ENCODE peak calls at places on chromosomes 11 and 22, in four cellular contexts. G is A549, P is adrenal gland, Z is body of pancreas. R is an unnamed sample.

GRCh38 chr22:29731058-29731850 is 11.5 kb downstream of the CABP7 start:
- DNase-seq in G (no peak), P (no peak), Z (no peak), R (no peak)

GRCh38 chr11:61966673-61967176 is 709 bp downstream of the FTH1 start:
- DNase-seq in G (no peak), P (peak; percentile 45), Z (no peak), R (no peak)

GRCh38 chr11:12657336-12657735 is 16.9 kb upstream of the TEAD1 start:
- DNase-seq in G (no peak), P (no peak), Z (no peak), R (no peak)

GRCh38 chr11:85076535-85077330 is 550.4 kb downstream of the DLG2 start:
- DNase-seq in G (no peak), P (no peak), Z (no peak), R (no peak)

GRCh38 chr11:3169235-3169951 is 4.3 kb upstream of the OSBPL5 start:
- DNase-seq in G (no peak), P (peak; percentile 63), Z (peak; percentile 60), R (peak; percentile 82)

GRCh38 chr11:11931461-11932055 is 76.9 kb downstream of the DKK3 start:
- DNase-seq in G (peak; percentile 26), P (peak; percentile 44), Z (no peak), R (peak; percentile 5)

GRCh38 chr11:100925935-100926334 is 203.7 kb downstream of the PGR start:
- DNase-seq in G (no peak), P (no peak), Z (no peak), R (no peak)

GRCh38 chr11:22792497-22792896 is 37.1 kb downstream of the SVIP start:
- DNase-seq in G (no peak), P (no peak), Z (no peak), R (peak; percentile 23)

GRCh38 chr11:34816698-34817213 is 99.4 kb downstream of the APIP start:
- DNase-seq in G (no peak), P (no peak), Z (no peak), R (no peak)

GRCh38 chr22:38981005-38981658 is 1.0 kb upstream of the APOBEC3B start:
- DNase-seq in G (no peak), P (peak; percentile 35), Z (peak; percentile 82), R (no peak)

GRCh38 chr11:117037279-117037951 is 60.8 kb downstream of the SIK3 start:
- DNase-seq in G (no peak), P (no peak), Z (no peak), R (no peak)

GRCh38 chr11:44931466-44931865 is 19.2 kb downstream of the TP53I11 start:
- DNase-seq in G (no peak), P (no peak), Z (no peak), R (no peak)

GRCh38 chr11:26228778-26229177 is 103.2 kb upstream of the ANO3 start:
- DNase-seq in G (no peak), P (no peak), Z (no peak), R (no peak)

GRCh38 chr11:115776916-115777315 is 272.7 kb upstream of the CADM1 start:
- DNase-seq in G (no peak), P (no peak), Z (no peak), R (no peak)

GRCh38 chr22:50529416-50530279 is at the start of gene TYMP:
- DNase-seq in G (peak; percentile 45), P (peak; percentile 66), Z (peak; percentile 62), R (no peak)
- TF ChIP-seq POLR2A in G (no peak), P (peak; percentile 36), Z (no peak), R (no peak)

GRCh38 chr11:65111537-65112225 is at the start of gene TM7SF2:
- DNase-seq in G (peak; percentile 97), P (peak; percentile 99), Z (peak; percentile 99), R (no peak)
- TF ChIP-seq POLR2A in G (peak; percentile 93), P (peak; percentile 98), Z (peak; percentile 97), R (no peak)

GRCh38 chr11:326592-326841 is 5.9 kb upstream of the IFITM3 start:
- DNase-seq in G (no peak), P (no peak), Z (no peak), R (no peak)

GRCh38 chr11:326842-327580 is 6.4 kb upstream of the IFITM3 start:
- DNase-seq in G (no peak), P (peak; percentile 92), Z (peak; percentile 83), R (no peak)

GRCh38 chr11:329886-330253 is 9.2 kb upstream of the IFITM3 start:
- DNase-seq in G (no peak), P (no peak), Z (no peak), R (no peak)

GRCh38 chr11:327581-327923 is 6.9 kb upstream of the IFITM3 start:
- DNase-seq in G (no peak), P (no peak), Z (no peak), R (no peak)

DNA sequence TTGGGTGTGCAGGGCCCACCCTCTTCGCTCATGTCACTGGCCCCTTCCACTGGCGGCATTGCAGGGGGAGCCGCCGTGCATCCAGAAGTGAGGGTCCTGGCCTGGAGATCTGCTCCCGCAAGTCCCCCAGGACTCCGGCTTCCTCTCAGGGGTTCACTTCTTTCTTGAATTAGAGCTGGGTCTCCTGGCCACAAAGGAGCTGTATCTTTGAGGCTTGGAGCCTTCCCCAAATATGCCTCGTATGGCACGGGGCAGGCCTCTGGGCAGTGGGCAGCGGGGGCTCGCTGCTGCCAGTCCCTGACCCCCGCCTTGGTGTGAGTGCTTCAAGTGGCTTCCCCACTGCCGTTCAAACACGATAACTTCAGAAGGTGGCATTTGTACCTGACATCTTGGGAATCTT is 7.4 kb upstream of the IFITM3 start:
- DNase-seq in G (no peak), P (no peak), Z (no peak), R (no peak)
- TF ChIP-seq POLR2A in G (no peak), P (no peak), Z (no peak), R (no peak)

GRCh38 chr11:1917523-1918435 is 1.7 kb upstream of the TNNT3 start:
- DNase-seq in G (no peak), P (peak; percentile 66), Z (no peak), R (no peak)

GRCh38 chr11:1915795-1916131 is 3.7 kb upstream of the TNNT3 start:
- DNase-seq in G (no peak), P (no peak), Z (no peak), R (no peak)

GRCh38 chr11:1916132-1916985 is 3.1 kb upstream of the TNNT3 start:
- DNase-seq in G (no peak), P (peak; percentile 53), Z (no peak), R (no peak)

GRCh38 chr11:1918436-1919315 is 827 bp upstream of the TNNT3 start:
- DNase-seq in G (no peak), P (peak; percentile 38), Z (no peak), R (no peak)

DNA sequence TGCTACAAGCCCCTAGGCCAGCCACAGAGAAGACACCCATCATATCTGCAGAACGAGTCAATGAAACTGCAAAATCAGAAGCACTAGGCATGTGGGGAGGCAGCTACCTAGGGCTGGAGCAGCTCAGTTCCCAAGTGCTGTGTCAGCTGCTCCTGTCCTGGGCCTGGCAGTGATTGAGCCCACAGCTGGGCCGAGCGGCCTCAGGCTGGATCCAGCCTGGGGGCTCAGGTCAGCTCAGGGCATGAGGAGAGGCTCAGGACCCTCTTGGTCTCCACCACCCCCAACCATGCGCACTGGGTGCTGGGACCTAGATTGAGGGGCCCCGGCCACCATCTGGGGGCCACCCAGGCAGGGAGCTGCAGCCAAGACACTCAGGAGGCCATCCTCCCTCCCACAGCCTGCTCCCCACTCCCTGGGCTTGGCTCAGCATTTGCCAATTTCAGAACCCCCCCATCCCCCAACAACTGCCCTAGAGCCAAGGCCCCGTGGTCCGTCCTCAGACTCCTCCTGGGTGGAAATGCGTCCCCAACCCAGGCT is 2.4 kb upstream of the TNNT3 start:
- DNase-seq in G (no peak), P (peak; percentile 57), Z (no peak), R (no peak)
- TF ChIP-seq POLR2A in G (no peak), P (no peak), Z (no peak), R (no peak)

DNA sequence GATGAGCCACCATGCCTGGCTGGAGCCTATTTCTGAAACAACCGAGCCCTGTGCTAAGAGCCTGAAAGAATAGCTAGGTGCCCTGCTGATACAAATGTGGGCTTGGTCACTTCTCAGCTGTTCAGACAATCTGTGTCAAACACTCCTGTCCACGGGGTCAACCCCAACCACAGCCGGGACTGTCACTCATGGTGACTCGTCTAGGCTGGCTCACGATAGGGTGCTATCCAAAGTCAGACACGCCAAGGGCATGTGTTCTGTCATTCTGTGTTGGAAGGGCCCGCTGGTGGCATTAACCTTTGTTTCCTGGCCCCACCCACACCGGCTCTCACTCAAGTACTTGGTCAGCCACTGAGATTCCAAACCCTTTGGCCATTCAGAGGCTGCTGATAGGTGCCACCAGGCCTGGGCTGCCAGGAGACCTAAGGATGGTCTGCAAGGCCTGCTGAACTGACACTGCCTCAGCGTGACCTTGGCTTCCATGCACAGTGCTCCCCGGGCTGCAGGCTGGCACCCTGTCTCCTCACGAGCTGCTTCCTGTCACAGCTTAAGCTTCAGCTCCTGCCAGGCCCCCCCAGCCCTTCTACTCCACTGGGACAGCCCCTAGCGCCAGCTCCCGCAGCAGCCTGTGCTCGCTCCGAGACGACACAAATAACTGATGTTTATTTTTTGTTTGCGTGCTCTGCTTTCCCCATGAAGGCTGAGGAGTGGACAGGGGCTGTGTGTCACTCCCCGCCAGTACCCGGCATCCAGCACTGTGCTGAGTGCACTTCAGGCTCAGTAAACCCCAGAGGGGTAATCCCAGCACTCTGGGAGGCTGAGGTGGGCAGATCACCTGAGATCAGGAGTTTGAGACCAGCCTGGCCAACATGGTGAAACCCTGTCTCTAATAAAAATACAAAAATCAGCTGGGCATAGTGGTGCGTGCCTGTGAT is 14.3 kb upstream of the CDC42BPG start:
- DNase-seq in G (no peak), P (peak; percentile 96), Z (no peak), R (no peak)
- TF ChIP-seq POLR2A in G (no peak), P (no peak), Z (no peak), R (no peak)

GRCh38 chr11:65071907-65072630 is 11.8 kb downstream of the CDCA5 start:
- DNase-seq in G (no peak), P (no peak), Z (no peak), R (no peak)
- TF ChIP-seq POLR2A in G (no peak), P (no peak), Z (no peak), R (no peak)

GRCh38 chr11:17533341-17533740 is 10.9 kb downstream of the USH1C start:
- DNase-seq in G (no peak), P (no peak), Z (no peak), R (no peak)

GRCh38 chr11:17532814-17533213 is 11.4 kb downstream of the USH1C start:
- DNase-seq in G (no peak), P (no peak), Z (no peak), R (no peak)

GRCh38 chr11:17529814-17530162 is 14.4 kb downstream of the USH1C start:
- DNase-seq in G (no peak), P (no peak), Z (no peak), R (no peak)

GRCh38 chr11:17531071-17531817 is 13.0 kb downstream of the USH1C start:
- DNase-seq in G (no peak), P (no peak), Z (no peak), R (no peak)

GRCh38 chr11:17531818-17532131 is 12.4 kb downstream of the USH1C start:
- DNase-seq in G (no peak), P (no peak), Z (no peak), R (peak; percentile 30)
- TF ChIP-seq POLR2A in G (no peak), P (no peak), Z (no peak), R (no peak)

GRCh38 chr22:31621507-31622160 is 40.4 kb downstream of the PISD start:
- DNase-seq in G (no peak), P (no peak), Z (no peak), R (no peak)
- TF ChIP-seq POLR2A in G (no peak), P (no peak), Z (no peak), R (no peak)

GRCh38 chr11:782264-783174 is 5.2 kb upstream of the GATD1 start:
- DNase-seq in G (no peak), P (no peak), Z (no peak), R (no peak)
- TF ChIP-seq POLR2A in G (no peak), P (no peak), Z (no peak), R (no peak)

R was measured in H54.